ENCODE peak calls at places on chromosome 6, in five cellular contexts. U is CD4-positive, alpha-beta T cell; X is kidney glomerular epithelial cell; B is lower lobe of right lung; T is NCI-H1092 treated with DMSO at 0.1 percent for 48 hours. V is an unnamed sample.

GRCh38 chr6:95576621-95577316 is 566 bp upstream of the MANEA start:
- DNase-seq in U (no peak), X (peak; percentile 36), B (no peak), T (peak; percentile 34), V (no peak)

GRCh38 chr6:9126845-9127560 is 691.7 kb upstream of the SLC35B3 start:
- DNase-seq in U (no peak), X (no peak), B (no peak), T (no peak), V (no peak)

GRCh38 chr6:117265425-117266266 is at the start of gene VGLL2:
- DNase-seq in U (no peak), X (peak; percentile 4), B (peak; percentile 54), T (no peak), V (no peak)

GRCh38 chr6:50850223-50850751 is 31.6 kb downstream of the TFAP2B start:
- DNase-seq in U (no peak), X (no peak), B (no peak), T (no peak), V (no peak)

GRCh38 chr6:134287863-134288537 is 29.9 kb downstream of the SGK1 start:
- DNase-seq in U (no peak), X (no peak), B (no peak), T (no peak), V (no peak)

GRCh38 chr6:170130771-170131241 is 160.1 kb downstream of the DLL1 start:
- DNase-seq in U (peak; percentile 30), X (no peak), B (no peak), T (no peak), V (no peak)

GRCh38 chr6:166330612-166331011 is 11.7 kb downstream of the SFT2D1 start:
- DNase-seq in U (no peak), X (peak; percentile 60), B (no peak), T (no peak), V (peak; percentile 50)

GRCh38 chr6:110557226-110557625 is 80.8 kb upstream of the SLC22A16 start:
- DNase-seq in U (no peak), X (no peak), B (no peak), T (no peak), V (no peak)

GRCh38 chr6:167997642-167998041 is at the start of gene KIF25:
- DNase-seq in U (no peak), X (no peak), B (no peak), T (no peak), V (no peak)

V was measured in epithelial cell of proximal tubule.